ENCODE peak calls at places on chromosomes 6 and 20, in ten cellular contexts. One of them, this sample, is unnamed.

GRCh38 chr6:158869010-158869603 is 49.9 kb upstream of the EZR start:
- DNase-seq in AG09309: no peak
- DNase-seq in tibial nerve: no peak
- DNase-seq in Calu3: no peak
- DNase-seq in AG10803: no peak
- DNase-seq in cardiac muscle cell: no peak
- DNase-seq in fibroblast of pulmonary artery: no peak
- DNase-seq in nephron progenitor cell: peak; percentile 12
- DNase-seq in prostate gland: peak; percentile 69
- DNase-seq in transverse colon: no peak
- DNase-seq in this sample: no peak

GRCh38 chr6:11930240-11930639 is 81.9 kb upstream of the HIVEP1 start:
- DNase-seq in AG09309: no peak
- DNase-seq in tibial nerve: no peak
- DNase-seq in Calu3: no peak
- DNase-seq in AG10803: no peak
- DNase-seq in cardiac muscle cell: no peak
- DNase-seq in fibroblast of pulmonary artery: no peak
- DNase-seq in nephron progenitor cell: no peak
- DNase-seq in prostate gland: no peak
- DNase-seq in transverse colon: no peak
- DNase-seq in this sample: no peak

GRCh38 chr20:46568570-46569129 is 18.2 kb upstream of the OCSTAMP start:
- DNase-seq in AG09309: peak; percentile 2
- DNase-seq in tibial nerve: peak; percentile 81
- DNase-seq in Calu3: peak; percentile 95
- DNase-seq in AG10803: peak; percentile 63
- DNase-seq in cardiac muscle cell: peak; percentile 44
- DNase-seq in fibroblast of pulmonary artery: peak; percentile 89
- DNase-seq in nephron progenitor cell: no peak
- DNase-seq in prostate gland: peak; percentile 87
- DNase-seq in transverse colon: peak; percentile 69
- DNase-seq in this sample: peak; percentile 16

GRCh38 chr6:88626460-88626859 is 337.0 kb downstream of the RNGTT start:
- DNase-seq in AG09309: no peak
- DNase-seq in tibial nerve: no peak
- DNase-seq in Calu3: no peak
- DNase-seq in AG10803: peak; percentile 3
- DNase-seq in cardiac muscle cell: no peak
- DNase-seq in fibroblast of pulmonary artery: no peak
- DNase-seq in nephron progenitor cell: no peak
- DNase-seq in prostate gland: no peak
- DNase-seq in transverse colon: no peak
- DNase-seq in this sample: no peak

GRCh38 chr20:19019734-19020364 is 192.6 kb upstream of the SLC24A3 start:
- DNase-seq in AG09309: no peak
- DNase-seq in tibial nerve: no peak
- DNase-seq in Calu3: no peak
- DNase-seq in AG10803: no peak
- DNase-seq in cardiac muscle cell: no peak
- DNase-seq in fibroblast of pulmonary artery: no peak
- DNase-seq in nephron progenitor cell: no peak
- DNase-seq in prostate gland: no peak
- DNase-seq in transverse colon: no peak
- DNase-seq in this sample: no peak

GRCh38 chr6:129698430-129698829 is 11.5 kb downstream of the ARHGAP18 start:
- DNase-seq in AG09309: no peak
- DNase-seq in tibial nerve: no peak
- DNase-seq in Calu3: no peak
- DNase-seq in AG10803: no peak
- DNase-seq in cardiac muscle cell: no peak
- DNase-seq in fibroblast of pulmonary artery: no peak
- DNase-seq in nephron progenitor cell: no peak
- DNase-seq in prostate gland: no peak
- DNase-seq in transverse colon: no peak
- DNase-seq in this sample: no peak

GRCh38 chr6:56647172-56647762 is 4.6 kb upstream of the DST start:
- DNase-seq in AG09309: no peak
- DNase-seq in tibial nerve: no peak
- DNase-seq in Calu3: no peak
- DNase-seq in AG10803: no peak
- DNase-seq in cardiac muscle cell: no peak
- DNase-seq in fibroblast of pulmonary artery: no peak
- DNase-seq in nephron progenitor cell: no peak
- DNase-seq in prostate gland: no peak
- DNase-seq in transverse colon: no peak
- DNase-seq in this sample: no peak

GRCh38 chr20:46139908-46140482 is 21.9 kb downstream of the CD40 start:
- DNase-seq in AG09309: no peak
- DNase-seq in tibial nerve: no peak
- DNase-seq in Calu3: no peak
- DNase-seq in AG10803: no peak
- DNase-seq in cardiac muscle cell: no peak
- DNase-seq in fibroblast of pulmonary artery: no peak
- DNase-seq in nephron progenitor cell: no peak
- DNase-seq in prostate gland: peak; percentile 64
- DNase-seq in transverse colon: no peak
- DNase-seq in this sample: no peak

GRCh38 chr20:37502654-37503053 is 18.4 kb upstream of the NNAT start:
- DNase-seq in AG09309: no peak
- DNase-seq in tibial nerve: no peak
- DNase-seq in Calu3: no peak
- DNase-seq in AG10803: no peak
- DNase-seq in cardiac muscle cell: no peak
- DNase-seq in fibroblast of pulmonary artery: no peak
- DNase-seq in nephron progenitor cell: no peak
- DNase-seq in prostate gland: no peak
- DNase-seq in transverse colon: no peak
- DNase-seq in this sample: no peak

GRCh38 chr6:75422024-75422639 is 71.5 kb downstream of the FILIP1 start:
- DNase-seq in AG09309: no peak
- DNase-seq in tibial nerve: no peak
- DNase-seq in Calu3: no peak
- DNase-seq in AG10803: peak; percentile 73
- DNase-seq in cardiac muscle cell: no peak
- DNase-seq in fibroblast of pulmonary artery: peak; percentile 51
- DNase-seq in nephron progenitor cell: no peak
- DNase-seq in prostate gland: no peak
- DNase-seq in transverse colon: no peak
- DNase-seq in this sample: peak; percentile 45

GRCh38 chr20:57372157-57372556 is 19.0 kb upstream of the RBM38 start:
- DNase-seq in AG09309: no peak
- DNase-seq in tibial nerve: no peak
- DNase-seq in Calu3: no peak
- DNase-seq in AG10803: no peak
- DNase-seq in cardiac muscle cell: no peak
- DNase-seq in fibroblast of pulmonary artery: no peak
- DNase-seq in nephron progenitor cell: no peak
- DNase-seq in prostate gland: no peak
- DNase-seq in transverse colon: no peak
- DNase-seq in this sample: no peak

GRCh38 chr6:160750276-160750689 is 48.2 kb downstream of the PLG start:
- DNase-seq in AG09309: no peak
- DNase-seq in tibial nerve: no peak
- DNase-seq in Calu3: peak; percentile 61
- DNase-seq in AG10803: no peak
- DNase-seq in cardiac muscle cell: peak; percentile 21
- DNase-seq in fibroblast of pulmonary artery: no peak
- DNase-seq in nephron progenitor cell: peak; percentile 10
- DNase-seq in prostate gland: no peak
- DNase-seq in transverse colon: no peak
- DNase-seq in this sample: no peak

GRCh38 chr6:151618717-151619116 is 124.9 kb downstream of the CCDC170 start:
- DNase-seq in AG09309: no peak
- DNase-seq in tibial nerve: no peak
- DNase-seq in Calu3: no peak
- DNase-seq in AG10803: no peak
- DNase-seq in cardiac muscle cell: no peak
- DNase-seq in fibroblast of pulmonary artery: no peak
- DNase-seq in nephron progenitor cell: no peak
- DNase-seq in prostate gland: no peak
- DNase-seq in transverse colon: no peak
- DNase-seq in this sample: no peak

GRCh38 chr20:7090001-7090400 is 322.5 kb downstream of the BMP2 start:
- DNase-seq in AG09309: no peak
- DNase-seq in tibial nerve: no peak
- DNase-seq in Calu3: no peak
- DNase-seq in AG10803: no peak
- DNase-seq in cardiac muscle cell: no peak
- DNase-seq in fibroblast of pulmonary artery: no peak
- DNase-seq in nephron progenitor cell: no peak
- DNase-seq in prostate gland: no peak
- DNase-seq in transverse colon: no peak
- DNase-seq in this sample: no peak

GRCh38 chr6:33896391-33897192 is 92.8 kb upstream of the MLN start:
- DNase-seq in AG09309: no peak
- DNase-seq in tibial nerve: no peak
- DNase-seq in Calu3: no peak
- DNase-seq in AG10803: peak; percentile 22
- DNase-seq in cardiac muscle cell: no peak
- DNase-seq in fibroblast of pulmonary artery: no peak
- DNase-seq in nephron progenitor cell: no peak
- DNase-seq in prostate gland: no peak
- DNase-seq in transverse colon: no peak
- DNase-seq in this sample: no peak

GRCh38 chr6:43229803-43230239 is 540 bp upstream of the DNPH1 start:
- DNase-seq in AG09309: no peak
- DNase-seq in tibial nerve: no peak
- DNase-seq in Calu3: no peak
- DNase-seq in AG10803: no peak
- DNase-seq in cardiac muscle cell: no peak
- DNase-seq in fibroblast of pulmonary artery: no peak
- DNase-seq in nephron progenitor cell: no peak
- DNase-seq in prostate gland: no peak
- DNase-seq in transverse colon: no peak
- DNase-seq in this sample: no peak

DNA sequence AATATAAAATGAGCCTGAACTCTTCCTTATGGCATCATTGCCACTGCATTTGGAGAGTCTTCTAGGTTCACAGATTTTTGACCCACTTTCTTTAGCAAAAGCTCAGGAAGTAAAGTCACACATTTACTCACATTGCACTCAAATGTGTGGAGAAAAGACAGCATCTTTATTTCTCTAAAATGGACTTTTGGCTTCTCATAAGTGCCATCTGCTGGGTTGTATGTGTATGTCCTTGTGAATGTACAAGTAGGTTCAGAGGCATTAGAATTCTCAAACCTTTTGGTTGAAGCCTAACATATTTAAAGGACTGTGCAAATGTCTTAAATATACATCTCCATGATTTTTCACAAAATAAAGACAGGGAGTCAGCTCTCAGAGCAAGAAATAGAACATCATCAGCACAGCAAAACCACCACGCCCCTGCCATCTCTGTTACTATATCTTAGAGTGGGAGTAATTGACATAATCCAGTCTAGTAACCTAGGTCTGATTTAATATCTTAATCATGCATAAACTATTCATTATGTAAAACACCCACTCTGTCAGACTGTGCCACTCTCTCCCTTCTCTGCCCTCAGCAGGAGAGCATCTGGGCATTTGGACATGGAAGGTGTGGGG is 42.2 kb upstream of the SPTLC3 start:
- DNase-seq in AG09309: peak; percentile 25
- DNase-seq in tibial nerve: no peak
- DNase-seq in Calu3: no peak
- DNase-seq in AG10803: peak; percentile 54
- DNase-seq in cardiac muscle cell: peak; percentile 20
- DNase-seq in fibroblast of pulmonary artery: peak; percentile 70
- DNase-seq in nephron progenitor cell: no peak
- DNase-seq in prostate gland: no peak
- DNase-seq in transverse colon: no peak
- DNase-seq in this sample: peak; percentile 10
- TF ChIP-seq CTCF in AG09309: peak; percentile 55
- TF ChIP-seq CTCF in tibial nerve: peak; percentile 29
- TF ChIP-seq CTCF in Calu3: no peak
- TF ChIP-seq CTCF in AG10803: peak; percentile 71
- TF ChIP-seq CTCF in cardiac muscle cell: peak; percentile 57
- TF ChIP-seq CTCF in fibroblast of pulmonary artery: peak; percentile 60
- TF ChIP-seq CTCF in nephron progenitor cell: peak; percentile 7
- TF ChIP-seq CTCF in prostate gland: peak; percentile 70
- TF ChIP-seq CTCF in transverse colon: peak; percentile 11
- TF ChIP-seq CTCF in this sample: peak; percentile 47

GRCh38 chr6:2790588-2790987 is 25.4 kb downstream of the WRNIP1 start:
- DNase-seq in AG09309: no peak
- DNase-seq in tibial nerve: no peak
- DNase-seq in Calu3: peak; percentile 21
- DNase-seq in AG10803: peak; percentile 79
- DNase-seq in cardiac muscle cell: peak; percentile 29
- DNase-seq in fibroblast of pulmonary artery: peak; percentile 43
- DNase-seq in nephron progenitor cell: no peak
- DNase-seq in prostate gland: no peak
- DNase-seq in transverse colon: no peak
- DNase-seq in this sample: no peak
- TF ChIP-seq CTCF in AG09309: peak; percentile 9
- TF ChIP-seq CTCF in tibial nerve: no peak
- TF ChIP-seq CTCF in Calu3: no peak
- TF ChIP-seq CTCF in AG10803: peak; percentile 36
- TF ChIP-seq CTCF in cardiac muscle cell: no peak
- TF ChIP-seq CTCF in fibroblast of pulmonary artery: no peak
- TF ChIP-seq CTCF in nephron progenitor cell: no peak
- TF ChIP-seq CTCF in prostate gland: no peak
- TF ChIP-seq CTCF in transverse colon: no peak
- TF ChIP-seq CTCF in this sample: no peak

GRCh38 chr20:62581308-62581707 is 61.0 kb upstream of the SLCO4A1 start:
- DNase-seq in AG09309: no peak
- DNase-seq in tibial nerve: no peak
- DNase-seq in Calu3: no peak
- DNase-seq in AG10803: no peak
- DNase-seq in cardiac muscle cell: no peak
- DNase-seq in fibroblast of pulmonary artery: no peak
- DNase-seq in nephron progenitor cell: no peak
- DNase-seq in prostate gland: no peak
- DNase-seq in transverse colon: no peak
- DNase-seq in this sample: no peak
- TF ChIP-seq CTCF in AG09309: no peak
- TF ChIP-seq CTCF in tibial nerve: no peak
- TF ChIP-seq CTCF in Calu3: no peak
- TF ChIP-seq CTCF in AG10803: no peak
- TF ChIP-seq CTCF in cardiac muscle cell: no peak
- TF ChIP-seq CTCF in fibroblast of pulmonary artery: no peak
- TF ChIP-seq CTCF in nephron progenitor cell: no peak
- TF ChIP-seq CTCF in prostate gland: no peak
- TF ChIP-seq CTCF in transverse colon: no peak
- TF ChIP-seq CTCF in this sample: no peak

DNA sequence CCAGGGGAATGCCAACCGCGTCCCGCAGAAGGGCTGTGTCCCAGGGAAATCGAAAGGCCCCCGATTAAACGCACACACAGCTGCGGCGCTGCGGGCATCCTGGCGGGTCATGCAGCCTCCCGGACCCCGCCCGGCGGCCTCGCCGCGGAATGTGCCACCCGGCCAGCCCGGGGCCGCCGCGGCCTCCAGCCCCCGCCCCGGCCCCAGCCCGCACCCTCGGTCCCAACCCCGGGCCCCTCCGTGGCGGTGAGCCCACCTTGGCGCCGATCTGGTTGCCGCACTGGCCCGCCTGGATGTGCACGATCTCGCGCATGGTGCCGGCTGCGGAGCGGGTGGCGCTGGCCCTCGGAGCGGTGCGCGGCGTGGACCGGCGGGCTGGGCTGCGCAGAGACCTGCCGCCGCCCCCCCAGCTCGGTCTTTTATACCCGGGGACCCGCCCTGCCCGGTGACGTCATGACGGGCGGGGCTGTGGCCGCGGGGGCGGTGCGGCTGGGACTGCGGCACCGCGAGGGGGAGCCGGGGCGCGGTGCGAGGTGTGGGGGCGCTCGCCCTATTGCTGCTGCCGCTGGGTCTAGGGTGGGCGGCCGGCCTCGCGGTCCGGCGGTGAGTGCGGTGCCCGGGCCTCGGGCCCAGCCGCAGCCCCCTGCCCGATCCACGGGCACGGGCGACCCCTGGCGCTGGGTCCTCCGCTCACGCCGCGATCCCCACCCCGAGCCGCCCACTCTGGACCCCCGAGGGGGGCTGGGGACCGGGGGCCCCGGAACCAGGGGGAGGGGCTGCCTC is at the start of gene TUBB2A:
- DNase-seq in AG09309: no peak
- DNase-seq in tibial nerve: peak; percentile 82
- DNase-seq in Calu3: peak; percentile 84
- DNase-seq in AG10803: peak; percentile 81
- DNase-seq in cardiac muscle cell: peak; percentile 80
- DNase-seq in fibroblast of pulmonary artery: peak; percentile 83
- DNase-seq in nephron progenitor cell: peak; percentile 86
- DNase-seq in prostate gland: peak; percentile 77
- DNase-seq in transverse colon: peak; percentile 86
- DNase-seq in this sample: peak; percentile 69
- TF ChIP-seq CTCF in AG09309: no peak
- TF ChIP-seq CTCF in tibial nerve: peak; percentile 90
- TF ChIP-seq CTCF in Calu3: peak; percentile 56
- TF ChIP-seq CTCF in AG10803: peak; percentile 26
- TF ChIP-seq CTCF in cardiac muscle cell: peak; percentile 20
- TF ChIP-seq CTCF in fibroblast of pulmonary artery: no peak
- TF ChIP-seq CTCF in nephron progenitor cell: no peak
- TF ChIP-seq CTCF in prostate gland: peak; percentile 71
- TF ChIP-seq CTCF in transverse colon: peak; percentile 74
- TF ChIP-seq CTCF in this sample: peak; percentile 34

This sample was measured in AG09319.